ENCODE peak calls at places on chromosomes 7 and 10, in seven cellular contexts. N, F, Z, I, J, H and B are unnamed samples.
A peak's percentile ranks its signal among the peaks of the same experiment; 100 is the strongest.

GRCh38 chr10:80535671-80536360 is 1.9 kb upstream of the SH2D4B start:
- DNase-seq in N (peak; percentile 48), F (peak; percentile 66), Z (no peak), I (peak; percentile 40), J (peak; percentile 79), H (no peak), B (peak; percentile 77)

GRCh38 chr7:124959676-124960075 is 30.1 kb upstream of the POT1 start:
- DNase-seq in N (no peak), F (no peak), Z (no peak), I (no peak), J (no peak), H (no peak), B (no peak)

GRCh38 chr7:45240187-45240776 is 82.7 kb downstream of the RAMP3 start:
- DNase-seq in N (no peak), F (no peak), Z (no peak), I (no peak), J (no peak), H (peak; percentile 46), B (no peak)

GRCh38 chr7:27555670-27556069 is 107.0 kb downstream of the HIBADH start:
- DNase-seq in N (no peak), F (no peak), Z (no peak), I (no peak), J (no peak), H (peak; percentile 39), B (no peak)

GRCh38 chr10:87094373-87095240 is at the start of the genes GLUD1 and SHLD2:
- DNase-seq in N (peak; percentile 87), F (peak; percentile 96), Z (peak; percentile 96), I (peak; percentile 94), J (peak; percentile 94), H (peak; percentile 84), B (peak; percentile 97)

GRCh38 chr7:50822716-50823115 is 40.0 kb upstream of the GRB10 start:
- DNase-seq in N (no peak), F (no peak), Z (no peak), I (peak; percentile 76), J (no peak), H (peak; percentile 36), B (no peak)

GRCh38 chr7:4239991-4240812 is 441.9 kb upstream of the FOXK1 start:
- DNase-seq in N (no peak), F (no peak), Z (peak; percentile 80), I (no peak), J (no peak), H (no peak), B (no peak)

GRCh38 chr10:7525314-7526016 is 114.6 kb upstream of the SFMBT2 start:
- DNase-seq in N (peak; percentile 51), F (peak; percentile 88), Z (peak; percentile 83), I (peak; percentile 82), J (peak; percentile 83), H (peak; percentile 69), B (peak; percentile 82)

GRCh38 chr10:90420637-90421318 is 437.1 kb downstream of the HTR7 start:
- DNase-seq in N (no peak), F (no peak), Z (no peak), I (no peak), J (no peak), H (no peak), B (no peak)

GRCh38 chr7:43721193-43721806 is 8.0 kb downstream of the COA1 start:
- DNase-seq in N (no peak), F (peak; percentile 66), Z (peak; percentile 45), I (peak; percentile 77), J (peak; percentile 76), H (peak; percentile 69), B (peak; percentile 71)

GRCh38 chr10:71233491-71233892 is 21.1 kb downstream of the UNC5B start:
- DNase-seq in N (no peak), F (no peak), Z (peak; percentile 65), I (no peak), J (no peak), H (no peak), B (no peak)

GRCh38 chr10:74750848-74751274 is 75.5 kb upstream of the KAT6B start:
- DNase-seq in N (no peak), F (no peak), Z (no peak), I (no peak), J (no peak), H (no peak), B (peak; percentile 47)

GRCh38 chr10:110556993-110557601 is 10.4 kb upstream of the SMC3 start:
- DNase-seq in N (peak; percentile 73), F (peak; percentile 44), Z (peak; percentile 41), I (peak; percentile 83), J (peak; percentile 79), H (peak; percentile 51), B (peak; percentile 61)

GRCh38 chr10:84494849-84495180 is 166.4 kb downstream of the CCSER2 start:
- DNase-seq in N (no peak), F (no peak), Z (no peak), I (no peak), J (no peak), H (no peak), B (peak; percentile 56)

GRCh38 chr7:84783161-84783803 is 403.6 kb downstream of the SEMA3D start:
- DNase-seq in N (no peak), F (peak; percentile 32), Z (no peak), I (peak; percentile 30), J (no peak), H (no peak), B (peak; percentile 38)

GRCh38 chr10:114698271-114699185 is 40.5 kb upstream of the ABLIM1 start:
- DNase-seq in N (no peak), F (no peak), Z (no peak), I (peak; percentile 38), J (no peak), H (no peak), B (no peak)

GRCh38 chr10:95835149-95835860 is 72.5 kb upstream of the CC2D2B start:
- DNase-seq in N (no peak), F (no peak), Z (no peak), I (peak; percentile 24), J (no peak), H (no peak), B (no peak)

GRCh38 chr10:16832351-16833080 is 15.3 kb upstream of the RSU1 start:
- DNase-seq in N (no peak), F (no peak), Z (no peak), I (peak; percentile 98), J (no peak), H (peak; percentile 57), B (no peak)

DNA sequence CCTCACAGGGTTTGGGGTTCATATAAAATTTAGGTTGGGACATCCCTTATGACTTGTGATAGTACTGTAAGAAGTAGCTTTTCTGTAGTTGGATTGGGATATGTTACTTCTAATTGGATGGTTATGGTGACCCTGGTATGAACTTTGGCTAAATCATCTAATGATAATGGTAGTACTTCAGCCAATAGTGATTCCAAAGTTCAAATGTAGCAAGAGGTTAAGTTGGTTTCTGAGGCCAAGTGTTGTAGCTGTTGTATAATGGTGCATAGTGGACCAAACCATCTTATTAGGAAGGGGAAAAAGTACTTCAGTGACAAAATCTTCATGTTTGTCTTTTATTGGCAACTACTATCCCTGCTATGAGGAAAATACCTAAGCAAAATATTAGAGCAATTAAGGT is 542.1 kb upstream of the IGFBP3 start:
- DNase-seq in N (no peak), F (no peak), Z (no peak), I (no peak), J (no peak), H (no peak), B (no peak)
- H3K9me3 ChIP-seq in N (peaks cover 3% of the 10 kb centered on the region), F (peaks cover 7% of the 10 kb centered on the region), Z (peaks cover 15% of the 10 kb centered on the region), I (no peaks in the 10 kb centered on the region), J (peaks cover 2% of the 10 kb centered on the region), H (peaks cover 35% of the 10 kb centered on the region), B (no peaks in the 10 kb centered on the region)

GRCh38 chr7:98774893-98775292 is 94.9 kb downstream of the TMEM130 start:
- DNase-seq in N (no peak), F (no peak), Z (peak; percentile 47), I (no peak), J (no peak), H (no peak), B (no peak)

GRCh38 chr7:98772242-98772603 is 97.6 kb downstream of the TMEM130 start:
- DNase-seq in N (no peak), F (no peak), Z (no peak), I (no peak), J (no peak), H (no peak), B (no peak)

GRCh38 chr7:98777051-98777450 is 92.8 kb downstream of the TMEM130 start:
- DNase-seq in N (no peak), F (no peak), Z (no peak), I (no peak), J (no peak), H (no peak), B (no peak)

GRCh38 chr7:98771519-98772241 is 98.1 kb downstream of the TMEM130 start:
- DNase-seq in N (no peak), F (peak; percentile 91), Z (no peak), I (peak; percentile 79), J (peak; percentile 55), H (no peak), B (peak; percentile 69)
- TF ChIP-seq EZH2phosphoT487 in N (no peak), F (no peak), Z (no peak), I (no peak), J (no peak), H (no peak), B (no peak)

GRCh38 chr7:131897016-131897789 is 340.8 kb upstream of the PODXL start:
- DNase-seq in N (peak; percentile 12), F (no peak), Z (peak; percentile 16), I (peak; percentile 87), J (no peak), H (peak; percentile 62), B (no peak)
- H3K9me2 ChIP-seq in N (no peaks in the 10 kb centered on the region), F (no peaks in the 10 kb centered on the region), Z (no peaks in the 10 kb centered on the region), I (no peaks in the 10 kb centered on the region), J (no peaks in the 10 kb centered on the region), H (no peaks in the 10 kb centered on the region), B (no peaks in the 10 kb centered on the region)

DNA sequence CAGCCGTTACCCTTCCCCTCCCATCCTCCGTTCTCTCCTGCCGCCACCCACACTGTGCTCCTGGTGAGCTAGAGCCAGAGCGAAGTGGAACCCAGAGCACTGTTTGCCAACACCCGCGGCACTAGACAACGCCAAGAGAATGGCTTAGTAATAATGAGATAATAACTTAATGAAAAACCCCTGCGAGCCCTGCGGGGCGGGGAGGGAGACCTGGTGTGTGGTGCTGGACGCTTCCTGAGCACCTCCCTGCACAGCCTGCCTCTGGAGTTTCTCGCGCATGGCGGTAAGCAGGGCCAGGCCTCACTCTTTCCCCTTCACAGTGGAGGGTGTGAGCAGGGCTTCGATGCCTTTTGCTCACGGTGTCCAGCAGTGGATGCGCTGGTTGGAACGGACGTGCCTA is 254.5 kb downstream of the PAXIP1 start:
- DNase-seq in N (no peak), F (no peak), Z (peak; percentile 91), I (no peak), J (no peak), H (no peak), B (no peak)
- H3K9me3 ChIP-seq in N (no peaks in the 10 kb centered on the region), F (no peaks in the 10 kb centered on the region), Z (no peaks in the 10 kb centered on the region), I (no peaks in the 10 kb centered on the region), J (no peaks in the 10 kb centered on the region), H (no peaks in the 10 kb centered on the region), B (no peaks in the 10 kb centered on the region)

GRCh38 chr10:104521901-104522827 is 118.9 kb upstream of the SORCS3 start:
- DNase-seq in N (no peak), F (no peak), Z (peak; percentile 63), I (no peak), J (no peak), H (no peak), B (no peak)
- TF ChIP-seq EZH2phosphoT487 in N (no peak), F (no peak), Z (no peak), I (no peak), J (no peak), H (no peak), B (no peak)

GRCh38 chr7:131897790-131898165 is 341.4 kb upstream of the PODXL start:
- DNase-seq in N (no peak), F (no peak), Z (no peak), I (no peak), J (no peak), H (no peak), B (no peak)
- H3K9me2 ChIP-seq in N (no peaks in the 10 kb centered on the region), F (no peaks in the 10 kb centered on the region), Z (no peaks in the 10 kb centered on the region), I (no peaks in the 10 kb centered on the region), J (no peaks in the 10 kb centered on the region), H (no peaks in the 10 kb centered on the region), B (no peaks in the 10 kb centered on the region)